ENCODE peak calls at places on chromosomes 1 and 21, in ten cellular contexts. A is GM12878, J is K562, D is stomach, M is tibial nerve, X is ovary, Y is upper lobe of left lung, Q is transverse colon, Z is H1, L is A549. F is an unnamed sample.
A peak's percentile ranks its signal among the peaks of the same experiment; 100 is the strongest.

GRCh38 chr1:153195216-153195615 is 8.0 kb upstream of the LELP1 start:
- DNase-seq in L (no peak), M (no peak), D (no peak), Y (no peak), Z (no peak), J (no peak), X (no peak), Q (no peak), A (no peak), F (peak; percentile 26)

GRCh38 chr1:61287734-61288133 is 205.4 kb downstream of the NFIA start:
- DNase-seq in Q (no peak), J (no peak), Z (no peak), A (no peak), D (no peak), L (no peak), Y (no peak), X (no peak), M (no peak), F (no peak)

GRCh38 chr1:35702540-35702939 is 16.1 kb downstream of the C1orf216 start:
- DNase-seq in Z (no peak), Q (no peak), X (no peak), J (peak; percentile 25), L (no peak), D (no peak), M (no peak), Y (no peak), A (no peak), F (no peak)

GRCh38 chr1:241221319-241221718 is 135.7 kb downstream of the RGS7 start:
- DNase-seq in Z (no peak), Y (no peak), Q (no peak), D (no peak), X (no peak), L (no peak), A (no peak), J (no peak), M (no peak), F (no peak)

GRCh38 chr1:162822391-162823200 is 32.1 kb downstream of the HSD17B7 start:
- DNase-seq in Y (peak; percentile 81), D (peak; percentile 35), J (no peak), A (no peak), M (no peak), Q (peak; percentile 9), X (peak; percentile 24), L (peak; percentile 25), Z (peak; percentile 44), F (no peak)

GRCh38 chr1:73998348-73998959 is 199.5 kb downstream of the LRRIQ3 start:
- DNase-seq in L (peak; percentile 0), J (no peak), M (no peak), Q (no peak), Z (no peak), A (peak; percentile 1), X (no peak), Y (no peak), D (no peak), F (no peak)

GRCh38 chr1:229133151-229133550 is 137.8 kb upstream of the RAB4A start:
- DNase-seq in Y (no peak), X (no peak), J (no peak), Q (no peak), A (no peak), M (no peak), D (no peak), Z (no peak), L (no peak), F (no peak)

GRCh38 chr1:59574085-59574484 is 240.7 kb upstream of the HOOK1 start:
- DNase-seq in J (no peak), Y (no peak), Q (no peak), M (no peak), X (no peak), D (no peak), L (no peak), Z (no peak), A (no peak), F (no peak)

GRCh38 chr1:150516050-150516591 is 569 bp downstream of the FALEC start:
- DNase-seq in L (no peak), M (no peak), J (no peak), X (no peak), A (no peak), D (no peak), Q (no peak), Z (no peak), Y (no peak), F (no peak)

GRCh38 chr1:82465024-82465423 is 664.3 kb downstream of the ADGRL2 start:
- DNase-seq in M (no peak), Q (no peak), D (no peak), X (no peak), L (no peak), Y (no peak), J (no peak), A (no peak), Z (no peak), F (no peak)

GRCh38 chr21:42861311-42862122 is 17.8 kb downstream of the WDR4 start:
- DNase-seq in Z (no peak), A (no peak), X (no peak), L (no peak), J (no peak), M (no peak), D (no peak), Y (peak; percentile 53), Q (no peak), F (no peak)

GRCh38 chr1:160219062-160219929 is 14.1 kb downstream of the PEA15 start:
- DNase-seq in Y (no peak), Q (peak; percentile 52), X (peak; percentile 54), D (peak; percentile 45), J (no peak), L (peak; percentile 55), A (no peak), Z (no peak), M (no peak), F (no peak)

GRCh38 chr1:36822648-36823047 is 211.7 kb downstream of the GRIK3 start:
- DNase-seq in L (no peak), A (no peak), M (no peak), Q (no peak), Y (no peak), Z (no peak), D (no peak), J (no peak), X (no peak), F (no peak)

GRCh38 chr1:210344706-210345105 is 16.0 kb downstream of the HHAT start:
- DNase-seq in D (no peak), Q (no peak), J (no peak), Z (no peak), L (no peak), M (no peak), Y (no peak), X (no peak), A (no peak), F (peak; percentile 24)

GRCh38 chr1:47031585-47031984 is 8.1 kb downstream of the CYP4X1 start:
- DNase-seq in J (no peak), L (no peak), M (no peak), D (no peak), Z (no peak), Q (no peak), A (no peak), Y (no peak), X (no peak), F (peak; percentile 42)

DNA sequence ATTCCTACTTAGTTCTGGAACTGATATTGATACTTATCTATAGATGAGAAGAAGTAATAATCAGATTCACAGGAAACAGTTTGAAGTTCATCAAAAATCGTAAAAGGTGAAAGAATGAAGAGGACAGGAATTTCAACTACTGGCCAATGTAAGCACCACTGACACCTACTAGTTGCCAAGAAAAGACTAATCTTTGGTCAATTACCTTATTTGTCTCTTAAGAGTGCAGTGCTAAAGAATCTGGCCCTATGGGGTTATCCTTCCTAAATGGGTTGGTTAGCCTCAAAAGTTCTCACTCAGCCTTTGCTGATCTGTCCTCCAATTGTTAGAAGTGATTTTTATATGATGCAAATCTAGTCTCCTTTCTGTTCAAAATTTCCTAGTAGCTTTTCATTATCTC is 29.5 kb downstream of the ADSS2 start:
- DNase-seq in M (no peak), Z (no peak), L (no peak), J (no peak), X (no peak), A (no peak), Q (no peak), Y (no peak), D (no peak), F (no peak)
- H3K27ac ChIP-seq in M (no peak overlapping the region), Z (no peak overlapping the region), L (no peak overlapping the region), J (no peak overlapping the region), X (no peak overlapping the region), A (no peak overlapping the region), Q (no peak overlapping the region), Y (no peak overlapping the region), D (no peak overlapping the region), F (no peak overlapping the region)

GRCh38 chr1:48215222-48215621 is 7.3 kb upstream of the SLC5A9 start:
- DNase-seq in Q (no peak), M (no peak), L (no peak), X (no peak), J (no peak), Z (no peak), Y (no peak), A (no peak), D (no peak), F (no peak)

GRCh38 chr1:48217861-48218260 is 4.7 kb upstream of the SLC5A9 start:
- DNase-seq in X (no peak), Q (no peak), Z (no peak), D (no peak), M (no peak), L (no peak), J (no peak), A (no peak), Y (no peak), F (no peak)

GRCh38 chr1:48216941-48217340 is 5.6 kb upstream of the SLC5A9 start:
- DNase-seq in A (no peak), Q (no peak), X (no peak), M (no peak), J (peak; percentile 46), L (no peak), Z (no peak), D (no peak), Y (no peak), F (no peak)

GRCh38 chr1:48214820-48215219 is 7.7 kb upstream of the SLC5A9 start:
- DNase-seq in L (no peak), J (no peak), M (no peak), A (no peak), Z (no peak), X (no peak), Y (no peak), Q (no peak), D (peak; percentile 63), F (no peak)

GRCh38 chr1:48216276-48216675 is 6.2 kb upstream of the SLC5A9 start:
- DNase-seq in Q (no peak), X (no peak), Z (no peak), J (no peak), Y (no peak), L (no peak), M (no peak), D (no peak), A (no peak), F (no peak)
- TF ChIP-seq POLR2A in Q (no peak), X (no peak), Z (no peak), J (no peak), Y (no peak), L (no peak), M (no peak), D (no peak), A (no peak), F (no peak)

GRCh38 chr1:41851589-41851988 is 67.1 kb downstream of the HIVEP3 start:
- DNase-seq in X (no peak), Q (no peak), Z (no peak), A (no peak), M (no peak), L (no peak), D (no peak), Y (no peak), J (no peak), F (no peak)
- TF ChIP-seq EP300 in X (no peak), Q (no peak), Z (no peak), A (no peak), M (no peak), L (no peak), D (no peak), Y (no peak), J (no peak), F (no peak)

GRCh38 chr21:37508341-37508740 is 141.8 kb downstream of the DYRK1A start:
- DNase-seq in L (no peak), X (no peak), Q (no peak), Z (no peak), Y (no peak), A (no peak), J (no peak), M (no peak), D (no peak), F (no peak)
- H3K27ac ChIP-seq in L (no peak overlapping the region), X (no peak overlapping the region), Q (no peak overlapping the region), Z (no peak overlapping the region), Y (no peak overlapping the region), A (no peak overlapping the region), J (no peak overlapping the region), M (no peak overlapping the region), D (no peak overlapping the region), F (no peak overlapping the region)